ENCODE peak calls at places on chromosomes 6 and 20, in eight cellular contexts. R is GM23248, V is H1, W is fibroblast of lung, H is mammary epithelial cell, K is HepG2, T is endothelial cell of umbilical vein, E is IMR-90. I is an unnamed sample.

GRCh38 chr20:16803965-16804792 is 56.0 kb downstream of the OTOR start:
- DNase-seq in T (peak; percentile 54), R (peak; percentile 77), W (peak; percentile 46), E (peak; percentile 48), K (peak; percentile 47), V (peak; percentile 25), H (peak; percentile 28), I (peak; percentile 83)

GRCh38 chr6:3356824-3357420 is 98.2 kb downstream of the PSMG4 start:
- DNase-seq in R (peak; percentile 15), K (peak; percentile 95), T (no peak), E (no peak), V (no peak), W (no peak), H (no peak), I (no peak)

GRCh38 chr6:113291751-113292445 is 565.2 kb upstream of the MARCKS start:
- DNase-seq in H (no peak), K (no peak), R (peak; percentile 71), E (peak; percentile 51), W (peak; percentile 73), T (no peak), V (no peak), I (no peak)

GRCh38 chr6:106648651-106649308 is 19.4 kb downstream of the QRSL1 start:
- DNase-seq in R (no peak), K (no peak), W (no peak), T (no peak), E (no peak), V (no peak), H (no peak), I (peak; percentile 96)

GRCh38 chr6:111774346-111774703 is 98.9 kb downstream of the FYN start:
- DNase-seq in V (no peak), W (peak; percentile 37), T (no peak), R (peak; percentile 45), E (no peak), H (no peak), K (no peak), I (no peak)

GRCh38 chr6:65819152-65819551 is 112.1 kb upstream of the EYS start:
- DNase-seq in H (no peak), T (no peak), K (no peak), R (no peak), E (no peak), W (no peak), V (no peak), I (no peak)

GRCh38 chr6:168196385-168196860 is 117.4 kb upstream of the FRMD1 start:
- DNase-seq in R (no peak), W (no peak), V (no peak), E (no peak), H (no peak), T (no peak), K (peak; percentile 72), I (no peak)

GRCh38 chr6:35258336-35258735 is 1.2 kb upstream of the ZNF76 start:
- DNase-seq in V (no peak), H (no peak), E (no peak), W (no peak), R (peak; percentile 10), K (no peak), T (no peak), I (no peak)

GRCh38 chr20:30168025-30168799 is 1089.3 kb upstream of the DEFB115 start:
- DNase-seq in K (no peak), H (no peak), W (no peak), R (peak; percentile 0), T (no peak), E (no peak), V (no peak), I (no peak)

GRCh38 chr6:31576897-31577341 is 1.6 kb downstream of the TNF start:
- DNase-seq in V (no peak), E (no peak), R (no peak), K (no peak), W (no peak), H (no peak), T (no peak), I (peak; percentile 82)

GRCh38 chr20:50140339-50140859 is 13.1 kb downstream of the PEDS1 start:
- DNase-seq in W (no peak), T (no peak), E (no peak), R (no peak), H (no peak), K (no peak), V (no peak), I (no peak)

GRCh38 chr20:50133474-50134217 is 19.9 kb downstream of the PEDS1 start:
- DNase-seq in H (no peak), R (no peak), W (no peak), V (no peak), K (no peak), T (no peak), E (no peak), I (no peak)

GRCh38 chr20:50138479-50139393 is 14.8 kb downstream of the PEDS1 start:
- DNase-seq in W (no peak), E (no peak), K (peak; percentile 73), H (peak; percentile 93), V (no peak), T (no peak), R (no peak), I (no peak)

GRCh38 chr20:50138120-50138478 is 15.4 kb downstream of the PEDS1 start:
- DNase-seq in T (no peak), E (no peak), V (no peak), R (no peak), W (no peak), K (no peak), H (no peak), I (no peak)

GRCh38 chr20:50136822-50137599 is 16.5 kb downstream of the PEDS1 start:
- DNase-seq in R (peak; percentile 55), V (no peak), H (peak; percentile 61), E (peak; percentile 59), K (no peak), T (no peak), W (no peak), I (no peak)
- H4K20me1 ChIP-seq in R (no peaks in the 10 kb centered on the region), V (peaks cover 7% of the 10 kb centered on the region), H (no peaks in the 10 kb centered on the region), E (peaks cover 39% of the 10 kb centered on the region), K (peaks cover 3% of the 10 kb centered on the region), T (no peaks in the 10 kb centered on the region), W (no peaks in the 10 kb centered on the region), I (no peaks in the 10 kb centered on the region)

DNA sequence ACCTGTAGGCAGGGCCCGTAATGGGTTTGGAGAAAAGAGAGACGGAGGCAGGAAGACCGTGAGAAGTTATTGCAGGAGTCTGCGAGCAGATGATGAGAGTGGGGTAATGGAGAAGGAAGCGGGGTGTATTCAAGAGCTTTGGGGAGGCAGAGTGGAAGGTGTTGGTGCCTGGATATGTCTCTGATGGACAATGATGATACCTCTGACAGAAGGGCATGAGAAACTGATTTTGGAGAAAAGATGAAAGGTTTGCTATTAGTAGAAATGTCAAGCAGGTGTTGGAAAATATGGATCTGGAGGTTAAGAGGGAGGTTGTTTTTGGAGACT is 69.4 kb downstream of the CDC5L start:
- DNase-seq in W (no peak), H (no peak), K (no peak), T (no peak), V (no peak), R (no peak), E (no peak), I (no peak)
- H3K9ac ChIP-seq in W (no peak overlapping the region), H (no peak overlapping the region), K (peak overlapping the region; percentile 36), T (no peak overlapping the region), V (no peak overlapping the region), R (peak overlapping the region; percentile 82), E (no peak overlapping the region), I (no peak overlapping the region)

DNA sequence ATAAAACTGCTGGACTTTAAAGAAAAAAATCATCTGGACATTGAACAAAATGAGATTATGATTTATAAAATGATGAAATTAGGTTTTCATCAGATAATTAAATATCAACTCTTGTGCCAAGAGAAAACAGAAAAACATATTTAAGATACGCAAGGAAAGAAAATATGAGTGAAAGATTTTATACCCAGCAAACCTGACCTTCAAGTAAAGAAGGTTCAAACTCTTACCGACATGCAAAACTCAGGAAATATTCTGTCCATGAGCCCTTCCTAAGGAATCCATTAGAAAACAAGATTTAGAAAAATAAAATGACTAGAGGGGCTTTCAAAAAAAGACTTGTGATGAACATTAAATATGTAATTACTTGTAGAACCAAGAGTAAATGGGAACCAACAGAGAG is 257.2 kb upstream of the ARID1B start:
- DNase-seq in K (no peak), T (no peak), H (no peak), V (no peak), W (no peak), R (no peak), E (no peak), I (no peak)
- H4K20me1 ChIP-seq in K (no peaks in the 10 kb centered on the region), T (no peaks in the 10 kb centered on the region), H (no peaks in the 10 kb centered on the region), V (no peaks in the 10 kb centered on the region), W (no peaks in the 10 kb centered on the region), R (no peaks in the 10 kb centered on the region), E (no peaks in the 10 kb centered on the region), I (no peaks in the 10 kb centered on the region)

GRCh38 chr20:46507760-46508407 is 5.5 kb downstream of the ZNF334 start:
- DNase-seq in E (no peak), H (no peak), K (no peak), W (no peak), V (no peak), T (no peak), R (no peak), I (peak; percentile 27)

GRCh38 chr20:46509523-46509922 is 3.8 kb downstream of the ZNF334 start:
- DNase-seq in K (no peak), R (no peak), H (no peak), T (no peak), V (no peak), W (no peak), E (no peak), I (peak; percentile 31)

GRCh38 chr20:46512943-46513844 is at the start of gene ZNF334:
- DNase-seq in E (peak; percentile 8), R (peak; percentile 37), H (peak; percentile 9), K (peak; percentile 69), V (peak; percentile 62), W (peak; percentile 65), T (no peak), I (peak; percentile 20)
- H3K9ac ChIP-seq in E (peak within 1 kb of the TSS; percentile 49), R (peak within 1 kb of the TSS; percentile 63), H (peak within 1 kb of the TSS; percentile 27), K (peak within 1 kb of the TSS; percentile 64), V (peak within 1 kb of the TSS; percentile 77), W (no peak within 1 kb of the TSS), T (no peak within 1 kb of the TSS), I (no peak within 1 kb of the TSS)

GRCh38 chr6:44831002-44831610 is 443.6 kb downstream of the CDC5L start:
- DNase-seq in V (no peak), W (no peak), T (no peak), E (no peak), K (no peak), H (no peak), R (peak; percentile 27), I (no peak)

GRCh38 chr6:44837741-44838140 is 450.2 kb downstream of the CDC5L start:
- DNase-seq in T (no peak), V (no peak), K (no peak), W (no peak), H (no peak), R (peak; percentile 15), E (no peak), I (no peak)

GRCh38 chr6:44829811-44830210 is 442.3 kb downstream of the CDC5L start:
- DNase-seq in E (no peak), T (no peak), K (no peak), H (no peak), W (no peak), R (no peak), V (no peak), I (no peak)

GRCh38 chr6:44828780-44829179 is 441.3 kb downstream of the CDC5L start:
- DNase-seq in V (no peak), K (no peak), H (no peak), E (no peak), R (no peak), W (no peak), T (no peak), I (no peak)

DNA sequence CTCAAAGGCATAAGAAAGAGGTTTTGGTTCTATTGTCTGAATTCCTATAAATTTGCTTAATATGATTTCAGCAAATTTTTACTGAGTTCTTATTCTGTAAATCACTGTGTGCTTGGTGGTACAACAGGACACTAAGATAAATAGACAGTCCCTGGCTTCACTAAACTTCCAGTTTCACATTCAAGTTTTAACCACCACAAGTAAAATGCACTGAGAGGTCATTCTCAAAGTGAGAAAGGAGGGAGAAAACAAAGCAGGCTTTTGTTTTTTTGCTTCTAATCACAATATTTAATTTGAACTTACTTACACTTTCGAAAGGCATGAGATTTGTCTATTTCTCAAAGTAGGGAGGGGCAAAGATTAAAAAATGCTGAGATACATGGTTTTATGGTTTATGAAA is 445.7 kb downstream of the CDC5L start:
- DNase-seq in V (no peak), K (no peak), R (no peak), W (no peak), E (no peak), H (no peak), T (no peak), I (no peak)
- H4K20me1 ChIP-seq in V (no peaks in the 10 kb centered on the region), K (no peaks in the 10 kb centered on the region), R (no peaks in the 10 kb centered on the region), W (no peaks in the 10 kb centered on the region), E (no peaks in the 10 kb centered on the region), H (no peaks in the 10 kb centered on the region), T (no peaks in the 10 kb centered on the region), I (no peaks in the 10 kb centered on the region)

I was measured in Karpas-422.